ENCODE peak calls at places on chromosomes 6 and 20, in six cellular contexts. V is endodermal cell, F is adrenal gland, P is epithelial cell of esophagus, O is brain microvascular endothelial cell, B is pancreas. K is an unnamed sample.

GRCh38 chr20:34852298-34852697 is 20.4 kb downstream of the GGT7 start:
- DNase-seq in V (no peak), F (no peak), P (no peak), O (no peak), B (no peak), K (no peak)

GRCh38 chr20:58691773-58692578 is 624 bp upstream of the NPEPL1 start:
- DNase-seq in V (peak; percentile 71), F (peak; percentile 53), P (no peak), O (no peak), B (no peak), K (peak; percentile 64)

GRCh38 chr20:51383891-51384510 is 158.5 kb downstream of the NFATC2 start:
- DNase-seq in V (no peak), F (no peak), P (peak; percentile 18), O (no peak), B (no peak), K (no peak)

GRCh38 chr20:5885866-5886265 is 64.5 kb downstream of the TRMT6 start:
- DNase-seq in V (no peak), F (no peak), P (no peak), O (no peak), B (no peak), K (no peak)

GRCh38 chr6:21998539-21998938 is 298.3 kb downstream of the PRL start:
- DNase-seq in V (no peak), F (no peak), P (no peak), O (no peak), B (no peak), K (no peak)

GRCh38 chr6:53033764-53034163 is 31.4 kb upstream of the FBXO9 start:
- DNase-seq in V (no peak), F (no peak), P (peak; percentile 37), O (peak; percentile 60), B (no peak), K (peak; percentile 90)

GRCh38 chr20:5361176-5361575 is 44.4 kb upstream of the PROKR2 start:
- DNase-seq in V (no peak), F (no peak), P (no peak), O (no peak), B (no peak), K (no peak)

GRCh38 chr20:52676282-52676995 is 295.7 kb upstream of the TSHZ2 start:
- DNase-seq in V (peak; percentile 58), F (no peak), P (no peak), O (no peak), B (no peak), K (no peak)

GRCh38 chr6:29887330-29887818 is 55.0 kb upstream of the HLA-A start:
- DNase-seq in V (peak; percentile 69), F (peak; percentile 58), P (peak; percentile 33), O (no peak), B (peak; percentile 41), K (peak; percentile 29)

GRCh38 chr6:111712398-111712797 is 106.7 kb upstream of the TRAF3IP2 start:
- DNase-seq in V (no peak), F (no peak), P (peak; percentile 40), O (peak; percentile 87), B (no peak), K (peak; percentile 74)

GRCh38 chr20:53355790-53356189 is 237.8 kb downstream of the ZNF217 start:
- DNase-seq in V (no peak), F (no peak), P (no peak), O (no peak), B (no peak), K (no peak)

GRCh38 chr20:58752565-58752964 is 60.0 kb downstream of the NPEPL1 start:
- DNase-seq in V (peak; percentile 37), F (no peak), P (no peak), O (no peak), B (no peak), K (no peak)

GRCh38 chr6:26307830-26308229 is 57.2 kb upstream of the BTN3A2 start:
- DNase-seq in V (no peak), F (no peak), P (no peak), O (no peak), B (no peak), K (no peak)

GRCh38 chr20:4170621-4171537 is 155.5 kb upstream of the RNF24 start:
- DNase-seq in V (no peak), F (no peak), P (no peak), O (peak; percentile 6), B (no peak), K (peak; percentile 43)

GRCh38 chr6:125781307-125781868 is 9.4 kb upstream of the NCOA7 start:
- DNase-seq in V (no peak), F (no peak), P (no peak), O (no peak), B (no peak), K (peak; percentile 55)

GRCh38 chr6:21531393-21531792 is 62.2 kb upstream of the SOX4 start:
- DNase-seq in V (no peak), F (no peak), P (no peak), O (no peak), B (no peak), K (no peak)

GRCh38 chr6:137989696-137990095 is 117.5 kb downstream of the PERP start:
- DNase-seq in V (no peak), F (no peak), P (no peak), O (no peak), B (no peak), K (no peak)

GRCh38 chr6:63839485-63839884 is 203.9 kb downstream of the PHF3 start:
- DNase-seq in V (no peak), F (no peak), P (peak; percentile 34), O (no peak), B (no peak), K (peak; percentile 43)

GRCh38 chr20:15236812-15237211 is 899.4 kb upstream of the FLRT3 start:
- DNase-seq in V (peak; percentile 85), F (peak; percentile 29), P (peak; percentile 80), O (peak; percentile 67), B (peak; percentile 64), K (peak; percentile 48)

GRCh38 chr20:62143118-62143975 is at the start of the genes PSMA7 and SS18L1:
- DNase-seq in V (peak; percentile 89), F (peak; percentile 81), P (peak; percentile 92), O (peak; percentile 37), B (peak; percentile 86), K (peak; percentile 92)
- H3K4me3 ChIP-seq in V (peak within 1 kb of the TSS; percentile 86), F (peak within 1 kb of the TSS; percentile 49), P (peak within 1 kb of the TSS; percentile 72), O (peak within 1 kb of the TSS; percentile 73), B (peak within 1 kb of the TSS; percentile 88), K (peak within 1 kb of the TSS; percentile 68)

GRCh38 chr6:73579851-73580246 is 59.0 kb upstream of the EEF1A1 start:
- DNase-seq in V (no peak), F (peak; percentile 87), P (peak; percentile 12), O (peak; percentile 76), B (no peak), K (peak; percentile 93)

GRCh38 chr6:73581293-73581692 is 60.5 kb upstream of the EEF1A1 start:
- DNase-seq in V (no peak), F (no peak), P (no peak), O (no peak), B (no peak), K (no peak)

GRCh38 chr6:73579389-73579788 is 58.6 kb upstream of the EEF1A1 start:
- DNase-seq in V (peak; percentile 71), F (peak; percentile 25), P (no peak), O (no peak), B (no peak), K (no peak)

GRCh38 chr6:73577605-73578160 is 56.9 kb upstream of the EEF1A1 start:
- DNase-seq in V (no peak), F (no peak), P (no peak), O (peak; percentile 18), B (no peak), K (peak; percentile 38)

DNA sequence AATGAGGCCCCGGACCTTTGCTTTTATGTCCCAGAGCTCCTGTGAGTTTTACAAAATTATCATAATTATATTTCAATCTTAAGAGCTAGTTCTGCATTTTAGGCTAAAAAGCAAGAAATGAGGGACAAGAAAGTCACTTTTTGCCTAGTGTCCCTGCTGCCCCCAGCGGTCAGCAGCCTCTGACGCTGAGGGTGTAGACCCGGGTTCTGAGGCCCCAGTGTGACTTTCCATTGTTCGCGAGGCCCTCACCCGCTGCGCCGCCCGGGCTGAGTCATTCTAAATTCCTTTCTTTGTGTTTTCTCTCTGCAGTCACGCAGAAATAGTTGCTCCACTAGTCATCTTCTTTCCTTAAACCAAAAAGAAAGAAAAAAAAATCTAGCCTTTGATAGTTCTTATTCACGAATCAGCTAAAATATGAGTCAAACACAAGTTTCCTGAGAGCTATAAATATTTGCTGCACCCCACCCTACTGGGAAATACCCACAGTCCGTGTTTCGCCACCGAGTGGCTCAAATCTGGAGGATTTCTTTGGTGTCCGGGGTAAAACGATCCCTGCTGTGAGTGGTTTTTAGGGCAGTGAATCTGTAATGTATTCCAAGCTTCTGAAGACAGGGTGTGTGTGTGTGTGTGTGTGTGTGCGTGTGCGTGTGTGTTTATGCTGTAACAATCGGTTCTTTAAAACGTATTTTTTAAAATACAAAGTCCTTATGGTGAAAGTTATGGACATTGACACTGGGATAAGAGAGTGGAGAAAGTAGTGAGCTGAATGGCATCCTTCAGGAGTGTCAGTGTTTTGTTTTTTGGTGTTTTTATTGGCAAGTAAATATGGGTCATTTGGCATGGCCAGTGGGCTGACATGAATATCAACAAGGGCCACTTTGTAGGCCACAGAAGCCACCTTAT is 59.7 kb upstream of the EEF1A1 start:
- DNase-seq in V (peak; percentile 99), F (peak; percentile 93), P (peak; percentile 94), O (peak; percentile 97), B (peak; percentile 45), K (peak; percentile 99)
- TF ChIP-seq CTCF in V (peak; percentile 82), F (peak; percentile 47), P (peak; percentile 11), O (peak; percentile 69), B (no peak), K (peak; percentile 63)

DNA sequence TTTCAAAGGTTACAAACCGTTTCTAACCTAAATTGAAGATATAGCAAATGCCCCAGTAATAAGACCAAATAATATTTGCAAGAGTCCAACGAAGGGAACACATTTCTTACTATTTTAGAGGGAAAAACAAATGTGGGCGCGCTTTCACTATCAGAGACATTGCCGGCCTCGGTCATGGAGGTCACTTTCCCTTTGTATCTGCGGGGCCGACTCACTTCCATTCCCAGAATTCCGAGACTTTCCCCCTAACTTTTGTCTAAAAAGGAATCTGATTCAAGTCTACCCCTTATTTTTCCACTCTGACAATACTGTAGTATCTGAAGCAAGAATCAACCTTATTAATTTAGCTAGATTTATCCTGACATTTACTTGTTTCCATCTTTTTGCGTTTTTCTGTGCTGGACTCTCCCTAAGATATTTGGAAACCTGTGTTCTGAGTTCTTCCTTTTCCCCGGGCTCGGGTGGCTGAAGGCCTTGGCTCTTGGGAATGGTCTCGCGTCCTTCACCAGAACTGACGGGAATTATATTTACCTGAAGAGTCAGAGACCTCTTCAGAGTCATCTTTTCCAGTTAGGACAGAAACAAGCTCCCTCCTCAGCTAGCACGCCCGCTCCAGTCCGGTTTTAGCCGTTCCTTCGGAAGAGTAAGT is 71.8 kb upstream of the ZNF184 start:
- DNase-seq in V (no peak), F (no peak), P (no peak), O (peak; percentile 29), B (no peak), K (no peak)
- H3K4me3 ChIP-seq in V (peak overlapping the region; percentile 82), F (no peak overlapping the region), P (peak overlapping the region; percentile 54), O (peak overlapping the region; percentile 62), B (no peak overlapping the region), K (peak overlapping the region; percentile 27)

GRCh38 chr6:40754481-40755045 is 167.4 kb upstream of the LRFN2 start:
- DNase-seq in V (peak; percentile 52), F (no peak), P (no peak), O (no peak), B (no peak), K (no peak)

GRCh38 chr6:40753939-40754448 is 166.8 kb upstream of the LRFN2 start:
- DNase-seq in V (no peak), F (no peak), P (no peak), O (no peak), B (no peak), K (no peak)

GRCh38 chr6:40753048-40753447 is 165.9 kb upstream of the LRFN2 start:
- DNase-seq in V (no peak), F (no peak), P (no peak), O (no peak), B (no peak), K (no peak)

GRCh38 chr6:40755749-40756452 is 168.7 kb upstream of the LRFN2 start:
- DNase-seq in V (no peak), F (no peak), P (no peak), O (peak; percentile 18), B (no peak), K (no peak)

GRCh38 chr6:40755046-40755681 is 168.0 kb upstream of the LRFN2 start:
- DNase-seq in V (peak; percentile 56), F (no peak), P (peak; percentile 28), O (peak; percentile 32), B (no peak), K (peak; percentile 29)
- TF ChIP-seq CTCF in V (no peak), F (no peak), P (no peak), O (peak; percentile 35), B (no peak), K (no peak)